ENCODE peak calls at places on chromosome 2, in ten cellular contexts. V is mammary epithelial cell; X is tibial artery; H is tibial nerve; C is left ventricle myocardium inferior; K is CD8-positive, alpha-beta T cell; O is testis; T is right cardiac atrium; A is CD4-positive, CD25-positive, alpha-beta regulatory T cell; B is pancreas. N is an unnamed sample.

GRCh38 chr2:179671314-179671713 is 190.1 kb downstream of the ZNF385B start:
- DNase-seq in T (no peak), V (no peak), C (no peak), A (no peak), O (no peak), X (no peak), B (no peak), H (no peak), K (no peak), N (no peak)

GRCh38 chr2:107663632-107664031 is 163.1 kb upstream of the RGPD4 start:
- DNase-seq in O (no peak), B (no peak), K (no peak), C (no peak), X (no peak), H (no peak), T (no peak), A (no peak), V (no peak), N (no peak)

GRCh38 chr2:236114959-236115358 is 53.2 kb downstream of the GBX2 start:
- DNase-seq in C (no peak), V (no peak), B (no peak), T (no peak), A (no peak), O (no peak), K (no peak), H (no peak), X (no peak), N (no peak)

GRCh38 chr2:97737421-97738235 is 24.3 kb downstream of the ZAP70 start:
- DNase-seq in B (no peak), A (no peak), O (no peak), C (peak), V (no peak), K (no peak), H (no peak), X (peak), T (no peak), N (no peak)

GRCh38 chr2:60659026-60659425 is 97.0 kb upstream of the PAPOLG start:
- DNase-seq in H (no peak), T (no peak), X (no peak), O (no peak), K (no peak), A (no peak), V (no peak), C (no peak), B (no peak), N (no peak)

GRCh38 chr2:69946351-69947077 is 14.9 kb downstream of the ASPRV1 start:
- DNase-seq in X (no peak), V (peak), A (peak), C (no peak), K (no peak), B (no peak), T (no peak), H (no peak), O (no peak), N (no peak)

GRCh38 chr2:168060956-168061750 is 186.2 kb downstream of the STK39 start:
- DNase-seq in B (no peak), C (no peak), A (no peak), T (no peak), O (no peak), K (no peak), V (peak), X (no peak), H (no peak), N (no peak)

GRCh38 chr2:85887566-85888019 is 1.2 kb downstream of the ST3GAL5 start:
- DNase-seq in T (peak), C (peak), V (peak), H (peak), A (peak), K (no peak), B (peak), O (peak), X (peak), N (peak)

GRCh38 chr2:69837533-69837932 is 8.1 kb downstream of the GMCL1 start:
- DNase-seq in V (no peak), K (no peak), C (no peak), A (no peak), H (no peak), T (no peak), X (no peak), B (no peak), O (no peak), N (no peak)

GRCh38 chr2:168457177-168457905 is 1.3 kb downstream of the CERS6 start:
- DNase-seq in O (no peak), K (no peak), H (no peak), B (no peak), X (no peak), A (no peak), C (no peak), V (peak), T (no peak), N (no peak)

GRCh38 chr2:142557391-142557790 is 320.1 kb upstream of the KYNU start:
- DNase-seq in V (no peak), K (no peak), X (no peak), H (no peak), A (no peak), O (no peak), B (no peak), C (no peak), T (no peak), N (no peak)

GRCh38 chr2:199228887-199229819 is 228.6 kb downstream of the SATB2 start:
- DNase-seq in C (no peak), B (no peak), A (no peak), X (no peak), K (no peak), H (no peak), V (peak), O (no peak), T (no peak), N (no peak)

GRCh38 chr2:54240515-54241219 is 15.4 kb downstream of the TSPYL6 start:
- DNase-seq in T (no peak), O (no peak), C (peak), H (peak), B (no peak), X (peak), A (no peak), V (peak), K (no peak), N (no peak)

GRCh38 chr2:219079417-219079816 is 18.7 kb upstream of the IHH start:
- DNase-seq in X (no peak), O (no peak), B (no peak), T (no peak), C (no peak), V (peak), H (no peak), A (no peak), K (no peak), N (no peak)

GRCh38 chr2:208783184-208783583 is 376.6 kb downstream of the PTH2R start:
- DNase-seq in X (no peak), V (no peak), A (no peak), O (peak), K (no peak), C (no peak), T (no peak), H (no peak), B (no peak), N (no peak)

GRCh38 chr2:208781166-208781565 is 374.6 kb downstream of the PTH2R start:
- DNase-seq in O (peak), T (no peak), V (no peak), X (no peak), B (no peak), H (no peak), C (no peak), K (no peak), A (no peak), N (no peak)

GRCh38 chr2:208782097-208782496 is 375.5 kb downstream of the PTH2R start:
- DNase-seq in O (no peak), T (no peak), V (no peak), X (no peak), B (no peak), C (no peak), A (no peak), K (no peak), H (no peak), N (no peak)
- H3K27ac ChIP-seq in O (no peak), T (no peak), V (no peak), X (no peak), B (no peak), C (no peak), A (no peak), K (no peak), H (no peak), N (no peak)

GRCh38 chr2:20198796-20199361 is 26.1 kb downstream of the SDC1 start:
- DNase-seq in T (peak), O (no peak), B (no peak), H (no peak), K (no peak), V (no peak), C (no peak), A (no peak), X (no peak), N (no peak)
- H3K27ac ChIP-seq in T (no peak), O (no peak), B (no peak), H (no peak), K (no peak), V (no peak), C (no peak), A (no peak), X (no peak), N (no peak)

GRCh38 chr2:177324797-177325196 is 60.3 kb upstream of the NFE2L2 start:
- DNase-seq in B (no peak), V (no peak), H (no peak), O (no peak), T (no peak), K (no peak), A (no peak), C (no peak), X (no peak), N (no peak)

GRCh38 chr2:177326591-177326990 is 62.1 kb upstream of the NFE2L2 start:
- DNase-seq in V (no peak), A (no peak), O (no peak), K (no peak), B (no peak), H (no peak), T (no peak), C (no peak), X (no peak), N (no peak)

GRCh38 chr2:177325554-177325953 is 61.0 kb upstream of the NFE2L2 start:
- DNase-seq in A (no peak), K (no peak), V (peak), C (no peak), H (no peak), T (no peak), B (no peak), X (no peak), O (no peak), N (no peak)

GRCh38 chr2:177326005-177326404 is 61.5 kb upstream of the NFE2L2 start:
- DNase-seq in H (no peak), T (no peak), O (no peak), A (no peak), K (no peak), C (no peak), B (no peak), V (no peak), X (no peak), N (no peak)

GRCh38 chr2:177322801-177323261 is 58.3 kb upstream of the NFE2L2 start:
- DNase-seq in A (no peak), O (no peak), X (no peak), K (no peak), H (no peak), V (peak), C (no peak), T (no peak), B (peak), N (no peak)
- H3K27ac ChIP-seq in A (no peak), O (no peak), X (no peak), K (no peak), H (no peak), V (peak), C (no peak), T (no peak), B (no peak), N (no peak)

DNA sequence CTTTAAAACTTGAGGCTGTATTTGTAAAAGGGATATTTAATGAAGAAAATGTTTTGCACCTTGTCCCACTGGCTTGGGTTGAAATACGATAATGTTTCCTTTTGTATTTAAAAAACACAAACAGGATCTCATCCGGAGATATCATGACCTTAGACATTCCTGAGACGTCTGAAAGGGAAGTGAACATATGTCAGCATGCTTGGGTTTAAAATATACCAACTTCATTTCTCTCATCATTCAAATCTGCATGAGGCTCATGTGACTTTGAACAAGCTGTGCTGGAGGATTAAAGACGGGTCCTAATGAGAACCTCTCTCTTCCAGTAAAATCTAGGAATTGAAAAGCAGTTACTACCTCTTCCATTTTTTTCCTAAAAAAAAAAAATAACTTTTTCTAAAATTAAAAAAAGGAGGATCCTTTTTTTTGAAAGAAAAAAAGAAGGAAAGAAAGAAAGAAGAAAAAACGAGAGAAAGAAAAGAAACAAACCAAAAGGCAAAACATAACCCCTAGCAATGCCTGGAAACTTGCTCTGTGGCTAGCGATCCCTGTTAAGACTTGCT is 106.8 kb upstream of the ZFP36L2 start:
- DNase-seq in A (no peak), X (no peak), O (no peak), C (no peak), T (no peak), H (no peak), B (no peak), V (no peak), K (no peak), N (no peak)
- H3K27ac ChIP-seq in A (no peak), X (peak), O (peak), C (peak), T (peak), H (peak), B (no peak), V (peak), K (no peak), N (peak)

DNA sequence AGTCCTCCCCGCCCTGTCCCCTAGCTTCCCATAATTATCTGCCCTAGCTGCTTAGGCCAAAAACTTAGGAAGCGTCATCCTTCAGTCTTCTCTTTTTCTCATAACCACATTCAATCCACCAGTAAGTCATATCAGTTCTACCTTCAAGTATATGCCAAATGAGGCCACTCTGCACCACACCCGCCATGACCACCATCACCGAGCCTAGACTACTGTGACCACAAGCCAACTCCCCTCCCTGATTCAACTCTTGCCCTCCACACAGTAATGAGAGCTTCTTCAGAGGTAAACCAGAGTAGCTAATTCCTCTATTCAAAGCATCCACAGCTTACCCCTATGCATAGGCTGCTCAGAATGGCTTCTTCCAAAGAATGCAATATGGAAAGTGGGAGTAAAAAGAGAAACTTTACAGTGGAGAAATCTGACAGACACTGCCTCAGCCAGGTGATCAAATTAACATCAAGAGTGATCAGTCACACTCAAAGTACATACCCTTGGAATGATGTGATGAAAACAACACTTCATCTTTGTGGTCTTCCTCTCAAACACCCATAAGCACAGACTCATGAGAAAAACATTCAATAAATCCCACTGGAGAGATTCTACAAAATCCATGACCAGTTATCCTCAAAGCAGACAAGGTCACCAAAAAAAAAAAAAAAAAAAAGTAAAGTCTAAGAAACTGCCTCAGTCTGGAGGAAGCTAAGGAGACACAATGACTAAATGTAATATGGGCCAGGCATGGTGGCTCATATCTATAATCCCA is 17.7 kb downstream of the MBOAT2 start:
- DNase-seq in B (no peak), A (no peak), C (no peak), V (no peak), K (no peak), H (no peak), T (no peak), X (no peak), O (no peak), N (no peak)
- H3K27ac ChIP-seq in B (no peak), A (no peak), C (no peak), V (no peak), K (no peak), H (no peak), T (no peak), X (no peak), O (no peak), N (no peak)

GRCh38 chr2:39568561-39569006 is 97.1 kb upstream of the TMEM178A start:
- DNase-seq in A (no peak), H (no peak), X (no peak), T (no peak), C (no peak), O (no peak), B (no peak), V (peak), K (no peak), N (no peak)

GRCh38 chr2:39570614-39571013 is 95.1 kb upstream of the TMEM178A start:
- DNase-seq in K (no peak), B (no peak), C (no peak), V (no peak), A (no peak), X (no peak), H (no peak), O (no peak), T (no peak), N (no peak)

GRCh38 chr2:39570130-39570555 is 95.6 kb upstream of the TMEM178A start:
- DNase-seq in V (no peak), T (no peak), A (no peak), K (no peak), X (no peak), C (no peak), H (no peak), B (no peak), O (no peak), N (no peak)

GRCh38 chr2:39567507-39567906 is 98.2 kb upstream of the TMEM178A start:
- DNase-seq in O (no peak), K (no peak), X (no peak), A (no peak), T (no peak), V (no peak), H (no peak), B (no peak), C (no peak), N (no peak)

DNA sequence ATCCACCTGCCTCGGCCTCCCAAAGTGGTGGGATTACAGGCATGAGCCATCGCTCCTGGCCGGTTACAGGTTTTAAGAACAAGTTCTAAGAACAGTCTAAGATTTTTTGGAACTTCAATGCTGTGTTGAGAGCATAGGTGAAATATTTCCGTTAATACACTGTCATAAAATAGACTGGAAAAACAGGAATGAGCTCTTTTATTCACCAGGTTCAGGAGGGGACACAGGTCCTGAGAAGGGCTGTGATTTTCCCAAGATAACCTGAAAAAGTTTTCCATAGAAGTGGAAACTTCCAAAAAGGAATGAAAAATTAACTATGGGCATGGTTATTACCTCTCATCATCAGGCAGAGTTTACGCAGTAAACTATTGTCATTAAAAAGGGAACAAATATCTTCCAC is 97.6 kb upstream of the TMEM178A start:
- DNase-seq in H (no peak), T (no peak), O (no peak), V (no peak), B (no peak), A (no peak), K (no peak), C (no peak), X (no peak), N (no peak)
- H3K27ac ChIP-seq in H (peak), T (no peak), O (no peak), V (no peak), B (peak), A (no peak), K (no peak), C (peak), X (peak), N (peak)

N was measured in uterus.